ENCODE peak calls at places on chromosomes 7 and 10, in nine cellular contexts. O is heart left ventricle, P is transverse colon, M is sigmoid colon, Q is A549, D is NB4, B is stomach, Y is thyroid gland, C is uterus. J is an unnamed sample.

GRCh38 chr7:4189151-4189570 is 492.9 kb upstream of the FOXK1 start:
- DNase-seq in P (peak), O (peak), D (no peak), Y (peak), M (peak), Q (no peak), B (peak), C (peak), J (peak)

GRCh38 chr7:7639847-7640220 is 718 bp upstream of the UMAD1 start:
- DNase-seq in D (peak), C (no peak), M (no peak), P (peak), Q (peak), Y (peak), O (no peak), B (no peak), J (no peak)

GRCh38 chr7:6436385-6436685 is 11.4 kb downstream of the DAGLB start:
- DNase-seq in O (no peak), M (no peak), Q (no peak), Y (no peak), C (no peak), P (no peak), B (no peak), D (peak), J (no peak)

GRCh38 chr7:43195256-43195655 is 82.8 kb downstream of the HECW1 start:
- DNase-seq in Q (peak), O (no peak), D (no peak), M (no peak), B (no peak), Y (no peak), C (no peak), P (no peak), J (no peak)

GRCh38 chr10:54797636-54798395 is 3.2 kb downstream of the PCDH15 start:
- DNase-seq in P (no peak), D (no peak), M (no peak), C (no peak), Y (no peak), O (no peak), B (no peak), Q (no peak), J (no peak)

GRCh38 chr10:46234431-46235060 is 52.3 kb upstream of the ANTXRL start:
- DNase-seq in O (peak), Q (no peak), M (peak), Y (no peak), B (peak), C (peak), P (no peak), D (no peak), J (peak)

GRCh38 chr7:115023219-115023618 is 101.3 kb downstream of the MDFIC start:
- DNase-seq in Q (no peak), P (no peak), M (no peak), C (no peak), Y (no peak), B (no peak), O (no peak), D (peak), J (no peak)

GRCh38 chr10:86354761-86355540 is 11.6 kb downstream of the GRID1 start:
- DNase-seq in C (no peak), Y (no peak), M (no peak), Q (no peak), B (no peak), P (no peak), D (peak), O (no peak), J (no peak)

GRCh38 chr7:82015751-82016150 is 245.9 kb upstream of the HGF start:
- DNase-seq in M (no peak), Q (peak), B (no peak), O (no peak), D (peak), P (no peak), C (no peak), Y (no peak), J (no peak)

GRCh38 chr10:131842351-131843088 is 58.3 kb upstream of the PPP2R2D start:
- DNase-seq in P (no peak), B (no peak), M (peak), Y (no peak), O (peak), Q (no peak), C (peak), D (no peak), J (no peak)

GRCh38 chr10:112713411-112713810 is 236.6 kb upstream of the TCF7L2 start:
- DNase-seq in M (no peak), Y (no peak), Q (no peak), C (no peak), B (no peak), O (no peak), D (no peak), P (no peak), J (no peak)

GRCh38 chr7:154928136-154929005 is 74.6 kb downstream of the PAXIP1 start:
- DNase-seq in B (peak), Y (peak), P (peak), Q (peak), O (no peak), M (no peak), C (peak), D (peak), J (peak)

GRCh38 chr10:68474021-68474420 is 2.2 kb upstream of the DNA2 start:
- DNase-seq in Q (no peak), C (no peak), D (no peak), Y (no peak), P (no peak), M (no peak), B (no peak), O (no peak), J (no peak)

GRCh38 chr10:4191894-4192293 is 406.9 kb upstream of the KLF6 start:
- DNase-seq in B (no peak), P (no peak), D (no peak), Q (no peak), O (no peak), C (no peak), M (no peak), Y (no peak), J (no peak)

GRCh38 chr10:86336341-86336740 is 30.3 kb downstream of the GRID1 start:
- DNase-seq in Y (no peak), P (no peak), Q (no peak), D (no peak), M (peak), B (no peak), O (no peak), C (no peak), J (no peak)

GRCh38 chr7:154231732-154232131 is 179.5 kb downstream of the DPP6 start:
- DNase-seq in M (no peak), O (no peak), Q (peak), C (no peak), Y (peak), D (peak), B (no peak), P (no peak), J (no peak)

GRCh38 chr7:68334613-68335303 is 1263.5 kb upstream of the AUTS2 start:
- DNase-seq in M (no peak), P (no peak), Q (no peak), D (no peak), B (no peak), O (no peak), C (no peak), Y (no peak), J (no peak)

GRCh38 chr7:37986780-37987380 is 66.4 kb downstream of the EPDR1 start:
- DNase-seq in M (no peak), P (no peak), Y (peak), D (no peak), B (no peak), C (no peak), O (no peak), Q (no peak), J (no peak)

GRCh38 chr7:15916666-15917388 is 230.3 kb upstream of the MEOX2 start:
- DNase-seq in Q (no peak), D (no peak), P (no peak), C (no peak), B (no peak), M (no peak), Y (no peak), O (no peak), J (no peak)

GRCh38 chr10:46516660-46517416 is 39.6 kb downstream of the GPRIN2 start:
- DNase-seq in O (no peak), Y (no peak), C (no peak), D (no peak), Q (peak), M (no peak), B (peak), P (peak), J (no peak)

GRCh38 chr7:68925241-68925640 is 673.0 kb upstream of the AUTS2 start:
- DNase-seq in Y (no peak), D (no peak), P (no peak), Q (no peak), C (no peak), B (no peak), M (no peak), O (no peak), J (no peak)

GRCh38 chr7:91185771-91186170 is 78.5 kb upstream of the FZD1 start:
- DNase-seq in O (no peak), M (no peak), Q (no peak), B (no peak), P (no peak), C (no peak), Y (no peak), D (no peak), J (no peak)

GRCh38 chr10:60096761-60097513 is 190.6 kb upstream of the CCDC6 start:
- DNase-seq in M (no peak), Q (no peak), O (no peak), B (no peak), C (no peak), D (no peak), P (no peak), Y (no peak), J (no peak)

GRCh38 chr10:30765611-30766010 is 136.1 kb upstream of the LYZL2 start:
- DNase-seq in M (no peak), C (no peak), O (no peak), B (no peak), Y (no peak), Q (no peak), P (no peak), D (no peak), J (no peak)

GRCh38 chr10:6130851-6131470 is 42.1 kb downstream of the RBM17 start:
- DNase-seq in P (no peak), M (peak), C (no peak), Y (no peak), O (no peak), Q (no peak), B (no peak), D (no peak), J (no peak)

GRCh38 chr10:6348091-6348862 is 145.5 kb downstream of the PFKFB3 start:
- DNase-seq in Q (no peak), O (peak), B (peak), M (no peak), Y (peak), P (peak), C (no peak), D (peak), J (peak)

GRCh38 chr7:118218413-118219156 is 5.9 kb upstream of the ANKRD7 start:
- DNase-seq in D (no peak), M (no peak), O (no peak), Q (no peak), P (no peak), B (no peak), Y (no peak), C (no peak), J (no peak)

GRCh38 chr7:50649259-50649885 is 84.2 kb upstream of the DDC start:
- DNase-seq in O (no peak), M (no peak), Y (no peak), Q (no peak), B (no peak), C (no peak), D (no peak), P (no peak), J (peak)

GRCh38 chr10:119498889-119499864 is 43.3 kb downstream of the RGS10 start:
- DNase-seq in B (peak), C (no peak), Q (no peak), M (no peak), O (no peak), D (no peak), Y (no peak), P (no peak), J (no peak)

GRCh38 chr7:7969306-7970112 is 913 bp downstream of the GLCCI1 start:
- DNase-seq in P (peak), M (peak), Q (peak), B (peak), O (peak), Y (peak), C (peak), D (peak), J (peak)

GRCh38 chr10:79286318-79286951 is 60.8 kb upstream of the PPIF start:
- DNase-seq in Q (no peak), P (peak), Y (peak), O (peak), M (peak), C (no peak), D (peak), B (peak), J (peak)

GRCh38 chr7:51318886-51319579 is 2.4 kb upstream of the COBL start:
- DNase-seq in P (peak), C (no peak), D (no peak), Y (no peak), B (no peak), M (peak), Q (no peak), O (no peak), J (peak)

GRCh38 chr10:48306870-48307531 is 524 bp downstream of the MAPK8 start:
- DNase-seq in Y (peak), P (peak), Q (peak), M (peak), C (peak), B (peak), O (peak), D (peak), J (peak)

GRCh38 chr7:69728299-69728698 is 130.0 kb downstream of the AUTS2 start:
- DNase-seq in C (no peak), B (no peak), M (no peak), P (no peak), Q (no peak), D (no peak), O (no peak), Y (no peak), J (no peak)

GRCh38 chr10:77111611-77112550 is 525.7 kb downstream of the KCNMA1 start:
- DNase-seq in Q (peak), B (no peak), C (no peak), M (no peak), O (no peak), P (no peak), Y (no peak), D (peak), J (no peak)

DNA sequence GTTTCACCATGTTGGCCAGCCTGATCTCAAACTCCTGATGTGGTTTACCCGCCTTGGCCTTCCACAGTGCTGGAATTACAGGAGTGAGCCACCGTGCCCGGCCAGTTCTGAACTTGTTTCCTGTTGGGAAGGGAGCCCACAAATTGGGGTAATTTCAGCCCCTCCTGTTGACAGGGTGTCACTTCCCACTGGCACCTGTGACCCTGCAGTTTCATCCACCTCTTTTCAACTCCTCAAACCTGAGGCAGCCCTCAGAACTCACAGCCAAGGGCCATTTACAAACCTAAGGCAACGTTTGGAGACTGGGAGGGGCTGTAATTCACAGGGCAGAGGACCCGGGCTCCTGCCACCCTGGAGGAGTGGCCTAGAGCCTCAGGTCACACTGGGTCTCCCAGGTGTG is 22.2 kb upstream of the CHST12 start:
- DNase-seq in O (no peak), B (no peak), Y (no peak), M (no peak), C (no peak), Q (no peak), D (no peak), P (no peak), J (no peak)
- TF ChIP-seq POLR2A in O (no peak), B (no peak), Y (no peak), M (no peak), C (no peak), Q (no peak), D (no peak), P (no peak), J (no peak)

GRCh38 chr7:44378744-44379143 is 53.4 kb upstream of the CAMK2B start:
- DNase-seq in Q (peak), Y (no peak), C (no peak), M (no peak), O (no peak), P (no peak), D (no peak), B (no peak), J (no peak)

GRCh38 chr7:44379366-44380178 is 54.2 kb upstream of the CAMK2B start:
- DNase-seq in D (no peak), B (no peak), Y (no peak), Q (no peak), P (no peak), O (peak), M (no peak), C (no peak), J (peak)

GRCh38 chr7:44376429-44377133 is 51.2 kb upstream of the CAMK2B start:
- DNase-seq in P (no peak), B (no peak), C (no peak), M (no peak), Y (no peak), O (no peak), Q (no peak), D (no peak), J (no peak)

GRCh38 chr7:44377134-44377463 is 51.7 kb upstream of the CAMK2B start:
- DNase-seq in B (no peak), Q (no peak), Y (no peak), M (no peak), P (no peak), D (no peak), C (no peak), O (no peak), J (peak)

DNA sequence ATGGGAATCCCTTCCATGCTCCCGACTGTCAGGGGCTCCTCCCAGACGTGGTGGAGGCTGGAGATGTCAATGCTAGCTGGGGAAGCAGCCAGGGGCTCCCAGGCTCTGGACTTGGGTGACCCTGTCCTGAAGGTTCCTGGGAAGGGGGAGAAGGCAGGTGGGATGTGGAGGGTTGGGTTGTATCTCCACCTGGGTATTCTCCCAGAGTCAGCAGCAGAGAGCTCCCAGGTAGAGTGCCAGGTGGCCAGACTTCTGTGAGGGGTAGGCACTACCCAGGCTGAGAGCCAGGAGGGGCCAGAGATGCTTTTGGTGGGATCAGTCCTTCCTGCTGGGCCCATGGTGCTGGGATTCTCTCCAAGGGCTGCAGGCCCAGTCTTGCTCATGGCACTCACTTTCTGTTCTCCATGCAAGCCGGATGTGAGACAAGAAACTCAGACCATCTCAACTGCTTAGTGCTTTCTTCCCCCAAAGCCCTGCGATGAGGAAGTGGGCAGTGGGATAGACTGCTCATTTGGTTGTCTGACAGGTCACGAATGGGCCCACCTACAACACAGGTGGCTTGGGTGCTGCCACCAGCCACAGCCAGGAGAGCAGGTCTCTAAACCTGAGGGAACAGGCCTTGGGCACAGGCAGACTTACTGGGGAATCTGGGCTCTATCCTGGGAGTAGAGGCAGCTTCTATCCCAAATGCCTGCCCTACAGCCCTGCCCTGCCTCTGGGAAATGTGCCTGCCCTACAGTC is 52.5 kb upstream of the CAMK2B start:
- DNase-seq in O (no peak), D (no peak), C (no peak), M (no peak), B (no peak), Y (no peak), P (no peak), Q (no peak), J (no peak)
- TF ChIP-seq CTCF in O (no peak), D (no peak), C (no peak), M (no peak), B (no peak), Y (no peak), P (no peak), Q (no peak), J (no peak)

DNA sequence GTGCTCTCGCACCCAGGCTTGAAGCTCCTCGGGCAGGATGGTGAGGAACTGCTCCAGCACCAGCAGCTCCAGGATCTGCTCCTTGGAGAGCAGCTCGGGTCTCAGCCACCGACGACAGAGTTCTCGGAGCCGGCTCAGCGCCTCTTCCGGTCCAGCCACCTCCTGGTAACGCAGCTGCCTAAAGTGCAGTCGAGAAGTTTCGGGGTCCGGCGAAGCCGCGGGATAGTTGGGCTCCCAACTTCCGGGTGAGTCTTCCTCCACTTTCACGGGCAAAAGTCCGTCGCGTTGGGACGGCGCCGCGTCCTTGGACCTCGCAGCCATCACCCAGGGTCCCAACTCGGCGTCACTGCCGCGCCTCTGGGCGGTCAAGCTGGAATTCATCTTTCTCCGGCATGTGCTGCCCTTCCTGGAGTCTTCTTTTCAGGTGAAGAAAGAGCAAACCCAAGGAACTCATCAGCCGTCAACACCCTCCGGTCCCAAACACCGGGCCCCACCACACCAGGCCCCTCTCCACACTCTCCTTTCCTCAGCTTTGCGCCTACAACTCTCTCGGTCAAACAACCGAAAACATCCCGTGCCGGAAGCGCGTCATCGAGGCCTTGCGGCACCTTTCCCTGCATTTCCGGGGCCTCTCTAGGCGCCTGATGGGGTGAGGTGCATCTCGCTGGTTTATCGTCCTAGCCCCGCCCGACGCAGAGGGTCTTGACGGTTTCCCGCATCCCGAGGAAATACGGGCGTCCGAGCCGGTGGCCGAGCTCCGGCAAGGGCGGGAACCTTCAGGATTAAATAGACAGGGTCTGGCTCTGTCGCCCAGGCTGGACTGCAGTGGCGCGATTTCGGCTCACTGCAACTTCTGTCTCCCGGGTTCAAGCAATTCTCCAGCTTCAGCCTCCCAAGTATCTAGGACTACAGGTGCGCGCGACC is at the start of gene ZNF394:
- DNase-seq in Q (peak), M (peak), Y (peak), D (peak), O (peak), B (peak), P (peak), C (peak), J (peak)
- TF ChIP-seq POLR2A in Q (peak), M (peak), Y (peak), D (peak), O (no peak), B (no peak), P (peak), C (peak), J (no peak)

DNA sequence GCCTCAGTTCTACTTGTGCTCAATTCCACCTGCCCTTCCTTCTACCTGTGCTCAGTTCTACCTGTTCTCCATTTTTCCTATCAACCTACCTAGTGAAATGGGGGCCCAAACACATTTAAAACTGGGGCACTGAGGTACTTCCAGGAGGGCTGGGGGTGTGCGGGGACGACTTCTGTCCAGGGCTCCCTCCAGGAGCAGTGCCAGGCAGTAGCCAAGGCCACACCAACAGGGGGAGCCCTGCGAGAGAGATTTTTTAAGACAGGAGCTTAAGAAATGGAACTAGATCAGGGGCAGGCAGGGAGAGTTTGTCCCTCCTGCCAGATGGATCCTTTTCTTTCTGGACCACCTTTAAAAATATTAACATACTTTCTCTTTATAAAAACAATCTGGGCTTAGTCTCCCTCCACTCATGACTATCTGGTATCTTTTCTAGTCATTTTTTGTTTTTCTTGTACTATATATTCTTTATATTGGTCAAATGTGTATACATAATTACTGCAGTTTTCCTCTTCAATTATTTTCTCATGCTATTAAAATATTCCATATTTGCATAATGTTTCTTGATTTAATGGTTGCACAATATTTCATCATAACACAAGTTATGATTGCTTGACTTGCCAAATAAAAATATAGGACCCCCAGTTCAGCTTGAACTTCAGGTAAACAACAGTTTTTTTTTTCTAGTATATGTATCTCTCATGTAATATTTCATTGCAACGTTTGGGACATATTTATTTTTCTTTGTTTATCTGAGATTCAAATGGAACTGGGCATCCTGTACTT is 47.3 kb upstream of the INSYN2A start:
- DNase-seq in B (peak), C (no peak), Q (peak), O (peak), Y (peak), D (peak), M (no peak), P (peak), J (no peak)
- TF ChIP-seq CTCF in B (no peak), C (no peak), Q (peak), O (peak), Y (peak), D (peak), M (no peak), P (peak), J (no peak)

J was measured in lower leg skin.